ENCODE peak calls at places on chromosomes 1 and 21, in four cellular contexts. O, A, B and Y are unnamed samples.

GRCh38 chr1:88979054-88979748 is 13.2 kb downstream of the KYAT3 start:
- DNase-seq in O (no peak), A (no peak), B (no peak), Y (no peak)

GRCh38 chr1:66464356-66464755 is 69.6 kb upstream of the SGIP1 start:
- DNase-seq in O (no peak), A (no peak), B (no peak), Y (no peak)

GRCh38 chr1:230639714-230640209 is 2.5 kb upstream of the COG2 start:
- DNase-seq in O (no peak), A (no peak), B (no peak), Y (no peak)

GRCh38 chr21:45992311-45993209 is 11.0 kb downstream of the COL6A1 start:
- DNase-seq in O (no peak), A (no peak), B (no peak), Y (no peak)

GRCh38 chr1:228372183-228373003 is 34.2 kb downstream of the TRIM11 start:
- DNase-seq in O (no peak), A (peak; percentile 24), B (no peak), Y (no peak)

GRCh38 chr1:19644761-19645543 is 841 bp downstream of the NBL1 start:
- DNase-seq in O (peak; percentile 20), A (no peak), B (no peak), Y (no peak)

GRCh38 chr1:213988639-213989070 is 882 bp downstream of the PROX1 start:
- DNase-seq in O (no peak), A (no peak), B (no peak), Y (no peak)

GRCh38 chr21:14877581-14878228 is 187.1 kb downstream of the NRIP1 start:
- DNase-seq in O (no peak), A (peak; percentile 67), B (no peak), Y (peak; percentile 18)

GRCh38 chr21:44875341-44875740 is 1.9 kb upstream of the PTTG1IP start:
- DNase-seq in O (no peak), A (peak; percentile 63), B (no peak), Y (no peak)

GRCh38 chr1:112011231-112011630 is 21.8 kb upstream of the KCND3 start:
- DNase-seq in O (no peak), A (peak; percentile 62), B (no peak), Y (no peak)